ENCODE peak calls at places on chromosomes 7 and 10, in four cellular contexts. R is astrocyte of the cerebellum; G is AG04450; C is CD4-positive, CD25-positive, alpha-beta regulatory T cell. S is an unnamed sample.

GRCh38 chr10:116120688-116121087 is 152.3 kb downstream of the GFRA1 start:
- DNase-seq in R (no peak), G (no peak), C (no peak), S (no peak)

GRCh38 chr7:43834463-43835251 is 34.7 kb downstream of the MRPS24 start:
- DNase-seq in R (no peak), G (no peak), C (peak; percentile 40), S (no peak)

GRCh38 chr10:24952146-24952700 is at the start of gene PRTFDC1:
- DNase-seq in R (no peak), G (no peak), C (no peak), S (no peak)

GRCh38 chr10:122196218-122196617 is 74.9 kb upstream of the BTBD16 start:
- DNase-seq in R (no peak), G (no peak), C (no peak), S (no peak)

GRCh38 chr7:73397521-73397934 is 36.0 kb upstream of the FZD9 start:
- DNase-seq in R (no peak), G (no peak), C (no peak), S (no peak)

GRCh38 chr10:68239596-68240150 is 7.8 kb upstream of the ATOH7 start:
- DNase-seq in R (peak; percentile 70), G (no peak), C (no peak), S (no peak)

GRCh38 chr7:70520604-70521003 is 611.3 kb upstream of the GALNT17 start:
- DNase-seq in R (no peak), G (no peak), C (no peak), S (peak; percentile 9)

GRCh38 chr10:29177266-29177832 is 111.5 kb upstream of the LYZL1 start:
- DNase-seq in R (no peak), G (no peak), C (no peak), S (no peak)

GRCh38 chr7:134454277-134454676 is 4.6 kb downstream of the AKR1B1 start:
- DNase-seq in R (no peak), G (no peak), C (no peak), S (no peak)

GRCh38 chr10:28095791-28096367 is 97.0 kb upstream of the ODAD2 start:
- DNase-seq in R (no peak), G (no peak), C (no peak), S (no peak)

GRCh38 chr10:6221971-6222751 is 19.4 kb downstream of the PFKFB3 start:
- DNase-seq in R (no peak), G (no peak), C (no peak), S (no peak)

GRCh38 chr7:21869785-21870402 is 75.8 kb downstream of the CDCA7L start:
- DNase-seq in R (no peak), G (no peak), C (no peak), S (peak; percentile 18)

GRCh38 chr10:34124522-34125035 is 690.5 kb downstream of the PARD3 start:
- DNase-seq in R (no peak), G (no peak), C (no peak), S (peak; percentile 65)

GRCh38 chr7:128855559-128855958 is 7.1 kb upstream of the ATP6V1F start:
- DNase-seq in R (no peak), G (no peak), C (no peak), S (no peak)

GRCh38 chr7:104923010-104923421 is 91.0 kb upstream of the KMT2E start:
- DNase-seq in R (peak; percentile 78), G (peak; percentile 59), C (peak; percentile 46), S (peak; percentile 67)

GRCh38 chr10:119449760-119450461 is 92.6 kb downstream of the RGS10 start:
- DNase-seq in R (peak; percentile 41), G (no peak), C (no peak), S (no peak)

DNA sequence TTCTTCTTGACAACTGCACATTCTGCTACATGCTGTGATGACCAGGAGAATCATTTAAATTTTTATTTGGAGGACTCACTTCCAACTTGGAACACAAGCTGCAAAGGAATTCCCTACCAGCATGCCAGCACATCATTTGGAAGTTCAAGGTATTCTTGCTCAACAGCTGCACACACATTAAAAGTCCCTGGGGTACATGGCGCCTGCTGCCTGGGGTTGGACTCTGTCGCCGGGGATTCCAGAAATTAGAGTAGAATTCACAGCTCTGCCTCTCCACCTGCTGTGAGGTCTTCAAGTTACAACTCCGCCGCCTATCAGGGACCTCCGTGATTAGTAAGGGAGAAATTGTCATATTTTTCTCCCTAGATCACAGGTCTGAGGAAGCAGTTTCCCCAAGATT is 1.1 kb downstream of the ZNF32 start:
- DNase-seq in R (no peak), G (no peak), C (no peak), S (no peak)
- H3K4me3 ChIP-seq in R (no peak overlapping the region), G (peak overlapping the region; percentile 71), C (peak overlapping the region; percentile 74), S (no peak overlapping the region)

GRCh38 chr7:148325208-148325607 is 265.4 kb upstream of the C7orf33 start:
- DNase-seq in R (no peak), G (no peak), C (no peak), S (no peak)

GRCh38 chr7:148328906-148329305 is 261.7 kb upstream of the C7orf33 start:
- DNase-seq in R (no peak), G (no peak), C (no peak), S (no peak)

GRCh38 chr7:148330822-148331221 is 259.7 kb upstream of the C7orf33 start:
- DNase-seq in R (no peak), G (no peak), C (no peak), S (no peak)

GRCh38 chr7:148330124-148330818 is 260.3 kb upstream of the C7orf33 start:
- DNase-seq in R (no peak), G (no peak), C (no peak), S (no peak)

DNA sequence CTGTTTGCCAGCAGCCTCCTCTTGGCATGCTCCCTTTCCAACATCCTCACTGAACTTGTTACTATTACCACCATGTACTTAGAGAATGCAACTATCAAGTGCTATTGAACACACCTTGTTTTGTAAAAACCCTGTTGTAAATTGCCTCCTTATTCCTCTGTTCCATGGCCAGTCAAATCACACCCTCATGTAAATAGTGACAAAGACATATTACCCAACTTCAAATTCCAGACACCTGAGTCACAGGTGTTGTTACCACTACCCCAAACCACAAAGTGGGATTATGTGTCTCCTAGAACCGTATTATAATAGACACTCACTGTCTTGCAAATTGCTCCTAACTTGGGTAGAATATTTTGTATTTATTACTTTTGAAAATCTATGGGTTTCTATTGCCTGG is 263.2 kb upstream of the C7orf33 start:
- DNase-seq in R (no peak), G (no peak), C (no peak), S (peak; percentile 70)
- H3K4me3 ChIP-seq in R (no peak overlapping the region), G (no peak overlapping the region), C (no peak overlapping the region), S (no peak overlapping the region)

GRCh38 chr10:98028168-98028770 is 2.2 kb downstream of the CRTAC1 start:
- DNase-seq in R (no peak), G (no peak), C (peak; percentile 14), S (no peak)

GRCh38 chr10:98029149-98030092 is 1.0 kb downstream of the CRTAC1 start:
- DNase-seq in R (no peak), G (no peak), C (no peak), S (no peak)

GRCh38 chr10:98030991-98031431 is 590 bp upstream of the CRTAC1 start:
- DNase-seq in R (no peak), G (no peak), C (no peak), S (no peak)

GRCh38 chr10:98031440-98031839 is 1.0 kb upstream of the CRTAC1 start:
- DNase-seq in R (no peak), G (no peak), C (no peak), S (no peak)

GRCh38 chr10:98030093-98030821 is at the start of gene CRTAC1:
- DNase-seq in R (no peak), G (no peak), C (no peak), S (no peak)
- H3K4me3 ChIP-seq in R (peak within 1 kb of the TSS; percentile 9), G (no peak within 1 kb of the TSS), C (no peak within 1 kb of the TSS), S (peak within 1 kb of the TSS; percentile 10)

GRCh38 chr7:32072397-32072796 is 2.2 kb upstream of the PDE1C start:
- DNase-seq in R (no peak), G (no peak), C (no peak), S (no peak)
- H3K4me3 ChIP-seq in R (no peak overlapping the region), G (no peak overlapping the region), C (no peak overlapping the region), S (no peak overlapping the region)

GRCh38 chr7:106615808-106616691 is 44.9 kb downstream of the CCDC71L start:
- DNase-seq in R (no peak), G (no peak), C (no peak), S (no peak)
- H3K4me3 ChIP-seq in R (no peak overlapping the region), G (no peak overlapping the region), C (no peak overlapping the region), S (no peak overlapping the region)

GRCh38 chr7:29145553-29146081 is 720 bp downstream of the CPVL start:
- DNase-seq in R (no peak), G (no peak), C (no peak), S (no peak)

GRCh38 chr7:29147821-29148220 is 1.5 kb upstream of the CPVL start:
- DNase-seq in R (no peak), G (no peak), C (no peak), S (no peak)

GRCh38 chr7:29146082-29146706 is at the start of gene CPVL:
- DNase-seq in R (no peak), G (no peak), C (no peak), S (no peak)

GRCh38 chr7:29143698-29144203 is 2.6 kb downstream of the CPVL start:
- DNase-seq in R (no peak), G (no peak), C (no peak), S (no peak)

GRCh38 chr7:29146888-29147609 is 712 bp upstream of the CPVL start:
- DNase-seq in R (no peak), G (no peak), C (no peak), S (peak; percentile 53)
- H3K4me3 ChIP-seq in R (peak overlapping the region; percentile 52), G (no peak overlapping the region), C (no peak overlapping the region), S (peak overlapping the region; percentile 33)

GRCh38 chr7:141584935-141585334 is 33.7 kb downstream of the AGK start:
- DNase-seq in R (no peak), G (no peak), C (no peak), S (no peak)
- H3K4me3 ChIP-seq in R (no peak overlapping the region), G (no peak overlapping the region), C (no peak overlapping the region), S (no peak overlapping the region)